ENCODE peak calls at places on chromosomes 5 and 9, in four cellular contexts. D is fibroblast of the aortic adventitia, W is foreskin fibroblast, R is spleen. P is an unnamed sample.

GRCh38 chr9:130171226-130172148 is 717 bp upstream of the NCS1 start:
- DNase-seq in R (no peak), D (no peak), W (no peak), P (no peak)

GRCh38 chr5:150492621-150493020 is 15.3 kb upstream of the NDST1 start:
- DNase-seq in R (no peak), W (peak; percentile 84), D (peak; percentile 55), P (no peak)

GRCh38 chr9:134725605-134725940 is 84.0 kb downstream of the COL5A1 start:
- DNase-seq in D (no peak), W (no peak), R (no peak), P (no peak)

GRCh38 chr5:151811593-151812321 is 40.0 kb downstream of the G3BP1 start:
- DNase-seq in D (peak; percentile 80), R (no peak), W (peak; percentile 40), P (no peak)

GRCh38 chr9:129211686-129212085 is 33.6 kb upstream of the IER5L start:
- DNase-seq in W (no peak), R (no peak), D (no peak), P (no peak)

GRCh38 chr9:34963577-34963976 is 5.5 kb downstream of the PHF24 start:
- DNase-seq in W (no peak), D (no peak), R (no peak), P (no peak)

GRCh38 chr9:14939378-14939777 is 29.1 kb upstream of the FREM1 start:
- DNase-seq in D (no peak), R (no peak), W (no peak), P (no peak)

GRCh38 chr9:8718121-8718725 is 918.6 kb upstream of the DMAC1 start:
- DNase-seq in W (no peak), R (no peak), D (peak; percentile 92), P (no peak)

GRCh38 chr9:132163457-132163875 is 1.6 kb downstream of the NTNG2 start:
- DNase-seq in R (peak; percentile 78), W (no peak), D (no peak), P (no peak)

GRCh38 chr5:1367149-1367548 is 22.2 kb upstream of the CLPTM1L start:
- DNase-seq in W (no peak), D (no peak), R (peak; percentile 45), P (no peak)

GRCh38 chr5:143516249-143516648 is 112.8 kb upstream of the NR3C1 start:
- DNase-seq in D (no peak), W (no peak), R (no peak), P (no peak)

GRCh38 chr9:2726620-2727335 is 9.5 kb downstream of the KCNV2 start:
- DNase-seq in R (no peak), D (peak; percentile 60), W (peak; percentile 21), P (no peak)

GRCh38 chr5:4142842-4143241 is 547.2 kb downstream of the IRX1 start:
- DNase-seq in W (no peak), R (no peak), D (no peak), P (no peak)

GRCh38 chr5:128674837-128675446 is 136.9 kb upstream of the FBN2 start:
- DNase-seq in D (peak; percentile 57), R (no peak), W (peak; percentile 47), P (peak; percentile 40)

GRCh38 chr5:137078171-137078665 is 420.9 kb downstream of the SPOCK1 start:
- DNase-seq in W (no peak), R (no peak), D (peak; percentile 20), P (no peak)

GRCh38 chr5:1748271-1748670 is 51.4 kb downstream of the MRPL36 start:
- DNase-seq in W (no peak), R (peak; percentile 33), D (no peak), P (no peak)

GRCh38 chr9:126128494-126129142 is 198.0 kb upstream of the MVB12B start:
- DNase-seq in D (no peak), W (no peak), R (peak; percentile 18), P (no peak)

GRCh38 chr9:112002847-112003457 is 106.3 kb downstream of the UGCG start:
- DNase-seq in W (no peak), D (no peak), R (no peak), P (no peak)

GRCh38 chr5:134125195-134126015 is 10.9 kb downstream of the TCF7 start:
- DNase-seq in W (peak; percentile 98), D (peak; percentile 97), R (no peak), P (no peak)

GRCh38 chr5:127002390-127002789 is 28.0 kb downstream of the MARCHF3 start:
- DNase-seq in W (no peak), D (peak; percentile 63), R (no peak), P (no peak)

DNA sequence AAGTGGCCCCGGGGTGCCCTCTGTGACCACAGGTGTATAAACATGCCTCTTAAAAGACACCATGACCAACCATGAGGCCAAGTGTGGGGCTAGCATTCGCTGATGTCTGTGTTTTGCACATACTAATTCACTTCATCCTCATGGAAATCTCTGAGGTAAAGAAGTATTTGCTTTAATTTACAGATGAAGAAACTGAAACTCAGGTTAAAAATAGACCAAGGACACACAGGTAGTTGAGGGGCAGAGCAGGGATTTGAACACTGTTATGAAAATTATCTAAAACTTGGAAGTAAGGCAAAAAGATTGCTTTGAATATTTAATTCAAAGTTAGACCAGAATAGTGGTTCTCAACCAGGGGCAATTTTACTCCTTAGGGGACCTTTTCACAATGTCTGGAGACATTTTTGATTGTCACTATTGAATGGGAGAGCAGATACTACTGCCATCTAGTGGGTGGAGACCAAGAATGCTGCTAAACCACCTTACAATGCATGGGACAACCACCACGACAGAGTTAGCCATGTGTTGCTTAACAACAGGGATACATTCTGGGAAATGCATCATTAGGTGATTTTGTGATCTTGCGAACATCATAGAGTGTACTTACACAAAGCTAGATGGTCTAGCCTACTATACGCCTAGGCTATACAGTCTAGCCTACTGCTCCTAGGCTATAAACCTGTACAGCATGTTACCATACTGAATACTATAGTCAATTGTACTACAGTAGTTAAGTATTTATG is 8.0 kb upstream of the FXN start:
- DNase-seq in R (no peak), D (peak; percentile 51), W (peak; percentile 32), P (peak; percentile 67)
- TF ChIP-seq CTCF in R (peak; percentile 80), D (peak; percentile 78), W (peak; percentile 79), P (peak; percentile 69)

DNA sequence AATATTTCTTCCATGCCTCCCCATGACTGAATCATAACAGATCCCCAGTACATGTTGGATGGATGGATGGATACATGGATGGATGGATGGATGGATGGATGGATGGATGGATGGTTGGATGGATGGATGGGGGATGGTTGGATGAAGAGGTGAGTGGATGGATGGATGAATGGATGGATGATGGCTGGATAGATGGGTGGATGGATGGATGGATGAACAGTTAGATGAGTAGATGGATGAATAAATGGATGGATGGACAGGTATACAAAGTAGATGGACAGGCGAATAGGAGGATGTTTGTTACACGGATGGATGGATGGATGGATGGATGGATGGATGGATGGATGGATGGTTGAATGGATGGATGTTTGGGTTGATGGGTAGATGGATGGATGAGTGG is 120.0 kb upstream of the HAND1 start:
- DNase-seq in D (no peak), W (no peak), R (no peak), P (no peak)
- TF ChIP-seq CTCF in D (no peak), W (no peak), R (no peak), P (no peak)

DNA sequence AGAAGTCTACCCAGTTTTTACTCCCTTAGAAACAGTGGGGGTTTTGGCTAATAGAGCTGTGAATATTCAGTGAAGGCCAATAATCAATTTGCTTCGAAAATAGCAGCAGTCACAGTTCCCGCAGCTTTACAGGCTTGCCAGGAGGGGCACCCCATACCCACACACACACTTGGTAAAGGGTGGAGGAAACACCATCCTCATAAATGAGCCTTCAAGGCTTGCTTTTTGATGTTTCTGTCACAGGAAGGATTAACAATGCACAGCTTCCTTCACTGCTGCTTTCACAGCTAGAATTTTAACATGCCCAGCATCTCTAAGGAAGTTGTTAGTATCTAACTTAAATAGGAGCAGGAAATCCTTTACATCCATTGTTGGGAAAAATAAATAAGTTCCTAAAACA is 1247.5 kb upstream of the C9orf72 start:
- DNase-seq in R (no peak), W (no peak), D (no peak), P (no peak)
- TF ChIP-seq CTCF in R (no peak), W (no peak), D (no peak), P (no peak)

DNA sequence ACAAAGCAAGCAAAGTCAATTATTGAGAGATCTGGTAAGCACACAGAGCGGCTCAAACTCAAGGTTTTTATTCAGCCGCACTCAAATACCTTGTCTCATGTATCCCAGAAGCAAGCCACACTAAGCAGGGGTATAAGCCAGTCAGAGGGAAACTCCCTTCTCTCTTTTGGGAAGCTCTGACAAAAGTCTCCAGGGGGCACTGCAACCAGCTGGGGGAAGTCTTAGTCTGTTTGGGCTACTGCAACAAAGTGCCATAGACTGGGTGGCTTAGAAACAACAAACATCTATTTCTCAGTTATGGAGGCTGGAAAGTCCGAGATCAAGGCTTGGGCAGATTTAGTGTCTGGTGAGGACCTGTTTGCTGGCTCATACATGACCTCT is 246.0 kb downstream of the ENC1 start:
- DNase-seq in W (no peak), R (no peak), D (no peak), P (no peak)
- TF ChIP-seq CTCF in W (no peak), R (peak; percentile 17), D (no peak), P (peak; percentile 30)

DNA sequence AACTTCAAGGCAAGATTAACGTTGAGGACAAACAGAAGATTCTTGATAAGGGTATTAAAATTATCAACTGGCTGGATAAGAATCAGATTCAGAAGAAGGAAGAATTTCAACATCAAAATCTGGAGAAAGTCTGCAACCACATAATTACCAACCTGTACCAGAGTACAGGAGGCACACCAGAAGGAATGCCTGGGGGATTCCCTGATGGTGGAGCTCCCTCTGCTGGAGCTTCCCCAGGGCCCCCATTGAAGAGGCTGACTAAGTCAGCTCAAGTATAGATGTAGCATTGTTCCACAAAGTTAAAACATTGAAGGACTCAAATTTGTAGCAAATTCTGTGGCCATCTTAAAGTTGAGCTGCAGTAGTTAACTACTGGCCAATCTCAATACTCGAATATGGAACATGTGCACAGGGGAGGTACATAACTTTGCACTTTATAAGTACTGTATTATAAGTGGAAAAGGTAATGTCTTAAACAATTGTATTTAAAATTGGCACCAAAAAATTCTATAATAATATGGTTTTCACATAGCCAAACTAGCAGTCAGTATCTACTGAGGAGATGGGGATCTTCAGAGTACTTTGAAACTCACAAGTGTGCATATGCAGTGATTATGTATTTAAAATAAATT is 237.5 kb downstream of the CHSY3 start:
- DNase-seq in R (no peak), W (peak; percentile 27), D (peak; percentile 55), P (peak; percentile 9)
- TF ChIP-seq CTCF in R (peak; percentile 38), W (peak; percentile 98), D (peak; percentile 78), P (peak; percentile 54)

GRCh38 chr5:180098991-180099732 is 27.6 kb upstream of the RNF130 start:
- DNase-seq in R (peak; percentile 50), D (no peak), W (no peak), P (no peak)

GRCh38 chr5:180097926-180098325 is 26.4 kb upstream of the RNF130 start:
- DNase-seq in W (no peak), D (no peak), R (peak; percentile 34), P (no peak)

GRCh38 chr5:180097163-180097894 is 25.8 kb upstream of the RNF130 start:
- DNase-seq in R (peak; percentile 43), W (no peak), D (no peak), P (no peak)

GRCh38 chr5:180099733-180100611 is 28.4 kb upstream of the RNF130 start:
- DNase-seq in R (peak; percentile 67), D (no peak), W (no peak), P (no peak)

GRCh38 chr5:180098526-180098925 is 27.0 kb upstream of the RNF130 start:
- DNase-seq in R (peak; percentile 48), W (no peak), D (no peak), P (no peak)
- TF ChIP-seq CTCF in R (no peak), W (no peak), D (no peak), P (no peak)

GRCh38 chr9:38707885-38708640 is 11.9 kb downstream of the FAM240B start:
- DNase-seq in D (no peak), W (no peak), R (no peak), P (peak; percentile 41)
- TF ChIP-seq CTCF in D (no peak), W (no peak), R (no peak), P (peak; percentile 55)

GRCh38 chr5:108345541-108346171 is 36.2 kb downstream of the FBXL17 start:
- DNase-seq in R (no peak), W (peak; percentile 12), D (peak; percentile 69), P (peak; percentile 14)
- TF ChIP-seq CTCF in R (peak; percentile 44), W (peak; percentile 5), D (peak; percentile 29), P (peak; percentile 45)